ENCODE peak calls at places on chromosome 17, in six cellular contexts. G, B, M, Q, J and P are unnamed samples.

GRCh38 chr17:73973881-73974409 is 229.5 kb upstream of the RPL38 start:
- DNase-seq in G (no peak), B (no peak), M (no peak), Q (no peak), J (no peak), P (no peak)

GRCh38 chr17:61465550-61466237 is 13.5 kb downstream of the TBX4 start:
- DNase-seq in G (no peak), B (no peak), M (no peak), Q (no peak), J (no peak), P (no peak)

GRCh38 chr17:74037320-74037719 is 166.2 kb upstream of the RPL38 start:
- DNase-seq in G (no peak), B (no peak), M (no peak), Q (no peak), J (no peak), P (peak)

GRCh38 chr17:36936455-36936934 is 780 bp upstream of the LHX1 start:
- DNase-seq in G (no peak), B (peak), M (peak), Q (no peak), J (no peak), P (peak)

GRCh38 chr17:15414502-15415348 is 52.7 kb downstream of the CDRT4 start:
- DNase-seq in G (no peak), B (no peak), M (no peak), Q (no peak), J (no peak), P (no peak)

GRCh38 chr17:77859035-77859360 is 99.5 kb upstream of the TNRC6C start:
- DNase-seq in G (no peak), B (no peak), M (no peak), Q (no peak), J (no peak), P (no peak)

GRCh38 chr17:22704674-22705073 is 1012.4 kb downstream of the KCNJ18 start:
- DNase-seq in G (no peak), B (no peak), M (no peak), Q (no peak), J (no peak), P (no peak)

GRCh38 chr17:49866882-49867413 is 19.1 kb upstream of the TAC4 start:
- DNase-seq in G (no peak), B (no peak), M (no peak), Q (no peak), J (no peak), P (no peak)

GRCh38 chr17:71331754-71332153 is 789.1 kb upstream of the SOX9 start:
- DNase-seq in G (no peak), B (no peak), M (no peak), Q (no peak), J (no peak), P (no peak)

GRCh38 chr17:75011788-75012319 is 616 bp upstream of the MRPL58 start:
- DNase-seq in G (no peak), B (no peak), M (no peak), Q (peak), J (peak), P (no peak)

GRCh38 chr17:45809484-45809883 is 25.4 kb downstream of the CRHR1 start:
- DNase-seq in G (no peak), B (no peak), M (no peak), Q (no peak), J (no peak), P (no peak)

GRCh38 chr17:39069114-39069756 is 82.2 kb downstream of the PLXDC1 start:
- DNase-seq in G (peak), B (no peak), M (no peak), Q (peak), J (peak), P (peak)

GRCh38 chr17:75822800-75823166 is 21.4 kb downstream of the UNC13D start:
- DNase-seq in G (no peak), B (no peak), M (no peak), Q (no peak), J (no peak), P (no peak)

GRCh38 chr17:71412803-71413202 is 708.0 kb upstream of the SOX9 start:
- DNase-seq in G (peak), B (no peak), M (no peak), Q (no peak), J (no peak), P (no peak)

GRCh38 chr17:34584805-34585416 is 5.5 kb downstream of the TMEM132E start:
- DNase-seq in G (peak), B (no peak), M (no peak), Q (peak), J (no peak), P (no peak)

GRCh38 chr17:3719265-3719664 is 4.4 kb upstream of the HASPIN start:
- DNase-seq in G (no peak), B (no peak), M (no peak), Q (no peak), J (no peak), P (no peak)

GRCh38 chr17:8836821-8837426 is 30.6 kb downstream of the PIK3R6 start:
- DNase-seq in G (no peak), B (no peak), M (peak), Q (no peak), J (no peak), P (no peak)

GRCh38 chr17:78268960-78269892 is 37.8 kb downstream of the TMEM235 start:
- DNase-seq in G (no peak), B (no peak), M (peak), Q (no peak), J (no peak), P (no peak)

GRCh38 chr17:72101526-72101925 is 19.3 kb upstream of the SOX9 start:
- DNase-seq in G (no peak), B (no peak), M (no peak), Q (no peak), J (no peak), P (no peak)

GRCh38 chr17:37585066-37585465 is 24.2 kb downstream of the SYNRG start:
- DNase-seq in G (no peak), B (no peak), M (no peak), Q (no peak), J (no peak), P (no peak)

GRCh38 chr17:9370464-9370863 is 205.2 kb downstream of the STX8 start:
- DNase-seq in G (no peak), B (no peak), M (no peak), Q (no peak), J (peak), P (no peak)

GRCh38 chr17:9174779-9175574 is 153.7 kb downstream of the NTN1 start:
- DNase-seq in G (no peak), B (no peak), M (no peak), Q (no peak), J (no peak), P (no peak)

GRCh38 chr17:74239169-74239568 is 25.8 kb downstream of the TTYH2 start:
- DNase-seq in G (no peak), B (no peak), M (no peak), Q (no peak), J (no peak), P (no peak)

GRCh38 chr17:30234954-30235353 is 543 bp downstream of the SLC6A4 start:
- DNase-seq in G (no peak), B (no peak), M (no peak), Q (no peak), J (no peak), P (no peak)

GRCh38 chr17:57393368-57393767 is 137.0 kb downstream of the MSI2 start:
- DNase-seq in G (no peak), B (no peak), M (no peak), Q (no peak), J (no peak), P (no peak)

GRCh38 chr17:10114931-10115535 is 83.4 kb downstream of the GAS7 start:
- DNase-seq in G (peak), B (no peak), M (no peak), Q (no peak), J (no peak), P (no peak)

GRCh38 chr17:40059729-40060475 is 2.9 kb upstream of the THRA start:
- DNase-seq in G (no peak), B (no peak), M (no peak), Q (no peak), J (no peak), P (no peak)

GRCh38 chr17:35170968-35171771 is 23.0 kb downstream of the SLC35G3 start:
- DNase-seq in G (peak), B (no peak), M (no peak), Q (peak), J (no peak), P (no peak)

GRCh38 chr17:37103191-37103590 is 154.4 kb downstream of the AATF start:
- DNase-seq in G (no peak), B (no peak), M (no peak), Q (no peak), J (no peak), P (no peak)

GRCh38 chr17:15392326-15392739 is 50.9 kb upstream of the TEKT3 start:
- DNase-seq in G (no peak), B (no peak), M (no peak), Q (peak), J (no peak), P (no peak)

GRCh38 chr17:55124730-55125129 is 140.0 kb upstream of the HLF start:
- DNase-seq in G (no peak), B (no peak), M (no peak), Q (no peak), J (no peak), P (no peak)

GRCh38 chr17:37702605-37703004 is 42.3 kb downstream of the HNF1B start:
- DNase-seq in G (peak), B (no peak), M (no peak), Q (no peak), J (no peak), P (peak)

GRCh38 chr17:76935331-76935730 is 67.1 kb downstream of the MGAT5B start:
- DNase-seq in G (no peak), B (no peak), M (no peak), Q (no peak), J (no peak), P (no peak)

GRCh38 chr17:31596382-31597323 is 205.2 kb downstream of the RAB11FIP4 start:
- DNase-seq in G (peak), B (no peak), M (no peak), Q (peak), J (peak), P (no peak)

GRCh38 chr17:39178516-39178915 is 12.6 kb upstream of the ARL5C start:
- DNase-seq in G (no peak), B (no peak), M (no peak), Q (peak), J (no peak), P (no peak)

GRCh38 chr17:73089918-73090317 is 2.6 kb downstream of the SLC39A11 start:
- DNase-seq in G (no peak), B (no peak), M (no peak), Q (no peak), J (peak), P (no peak)

GRCh38 chr17:42655528-42655927 is 3.6 kb upstream of the TUBG2 start:
- DNase-seq in G (no peak), B (no peak), M (no peak), Q (no peak), J (no peak), P (no peak)

GRCh38 chr17:42657824-42658588 is 1.1 kb upstream of the TUBG2 start:
- DNase-seq in G (no peak), B (no peak), M (no peak), Q (no peak), J (no peak), P (no peak)

GRCh38 chr17:42647778-42648177 is 11.3 kb upstream of the TUBG2 start:
- DNase-seq in G (no peak), B (no peak), M (no peak), Q (no peak), J (no peak), P (no peak)

GRCh38 chr17:42651392-42651791 is 7.7 kb upstream of the TUBG2 start:
- DNase-seq in G (no peak), B (no peak), M (no peak), Q (no peak), J (no peak), P (no peak)

GRCh38 chr17:42653179-42654124 is 5.6 kb upstream of the TUBG2 start:
- DNase-seq in G (no peak), B (peak), M (peak), Q (peak), J (no peak), P (peak)
- TF ChIP-seq JUN in G (no peak), B (no peak), M (no peak), Q (no peak), J (no peak), P (no peak)

DNA sequence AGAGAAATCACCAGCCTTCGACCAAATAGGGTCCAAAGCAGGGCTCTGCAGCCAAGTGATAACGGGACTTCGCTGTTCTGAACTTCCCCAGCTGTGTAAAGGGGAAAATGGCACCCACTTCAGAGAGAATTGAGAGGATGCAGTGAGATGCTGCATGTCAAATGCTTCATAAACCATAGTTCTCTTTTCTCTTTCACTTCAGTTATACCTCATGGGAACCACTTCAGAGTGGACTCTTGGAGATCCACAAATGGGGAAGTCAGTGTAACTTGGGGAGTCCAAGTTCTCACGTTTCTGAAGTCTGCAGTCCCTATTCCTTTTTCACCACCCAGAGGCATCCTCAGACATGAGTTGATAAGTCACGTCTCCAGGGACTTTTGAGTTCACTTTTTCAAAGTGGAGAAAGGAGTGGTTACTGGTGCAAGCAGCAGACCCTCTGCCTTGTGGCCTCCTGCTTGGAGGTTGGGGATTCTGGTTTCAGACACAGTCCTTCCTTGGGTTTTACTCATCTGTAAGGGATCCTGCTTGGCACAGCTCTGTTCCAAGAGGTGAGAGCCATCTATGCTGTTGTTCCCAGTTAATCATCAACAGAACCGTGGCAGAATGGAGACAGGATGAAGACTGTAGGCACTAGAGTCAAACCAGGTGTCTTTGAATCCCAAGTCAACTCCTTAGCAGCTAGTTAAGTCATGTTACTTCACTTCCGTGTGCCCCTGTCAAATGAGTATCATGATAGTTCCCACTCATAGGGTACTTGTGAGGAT is 123.4 kb upstream of the NOL11 start:
- DNase-seq in G (no peak), B (no peak), M (no peak), Q (no peak), J (peak), P (no peak)
- TF ChIP-seq JUN in G (no peak), B (no peak), M (no peak), Q (no peak), J (no peak), P (no peak)

DNA sequence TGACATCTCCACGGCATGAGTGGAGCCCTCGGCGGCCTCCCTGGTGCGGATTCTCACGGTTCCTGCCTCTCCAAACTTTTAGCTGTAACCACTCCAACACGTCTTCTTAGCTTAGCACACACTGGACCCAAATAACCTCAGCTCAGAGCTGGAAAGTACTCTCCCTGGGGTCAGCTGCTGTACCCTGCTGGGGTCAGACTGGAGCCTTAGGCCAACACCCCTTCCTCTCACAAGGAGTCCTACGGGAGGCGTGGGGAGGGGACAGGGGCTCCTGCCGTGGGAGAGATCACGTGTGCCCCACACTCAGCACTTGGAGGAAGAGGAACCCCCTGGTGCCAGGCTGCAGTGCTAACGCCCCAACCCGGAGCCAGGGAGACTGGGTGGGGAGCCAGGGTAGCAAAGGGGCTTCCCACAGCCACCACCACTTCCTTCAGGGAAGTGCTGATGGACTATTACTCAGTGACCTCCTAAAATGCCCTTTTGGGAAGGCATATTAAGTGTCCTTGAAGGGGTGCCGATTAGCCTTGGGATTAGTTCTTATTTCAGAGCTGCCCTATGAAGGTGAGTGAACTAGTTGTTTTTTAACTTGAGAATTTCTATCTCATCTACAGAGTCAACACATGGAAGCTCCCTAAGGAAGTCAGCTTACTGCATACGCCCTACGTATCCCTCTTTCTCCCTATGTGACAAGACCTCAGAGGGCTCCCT is 124.0 kb downstream of the HIC1 start:
- DNase-seq in G (no peak), B (no peak), M (no peak), Q (peak), J (no peak), P (no peak)
- TF ChIP-seq JUN in G (no peak), B (no peak), M (no peak), Q (no peak), J (no peak), P (no peak)

DNA sequence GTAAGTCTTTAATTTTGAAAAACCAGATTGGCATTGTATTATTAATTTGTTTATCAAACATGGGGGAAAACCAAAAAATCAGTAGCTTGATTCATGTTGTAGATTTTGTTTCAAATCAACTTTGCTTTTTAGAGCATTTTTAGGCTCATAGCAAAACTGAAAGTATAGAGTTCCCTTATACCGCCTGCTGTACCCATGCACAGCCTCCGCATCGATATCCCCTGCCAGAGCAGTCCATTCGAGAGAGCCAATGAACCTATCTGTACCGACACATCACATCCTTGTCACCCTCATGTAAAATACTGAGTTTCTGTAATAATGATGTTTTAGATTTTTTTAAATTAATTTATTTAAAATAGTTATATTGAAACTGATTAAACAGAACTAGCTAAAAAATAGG is 16.2 kb upstream of the MRC2 start:
- DNase-seq in G (no peak), B (no peak), M (no peak), Q (no peak), J (no peak), P (no peak)
- TF ChIP-seq JUN in G (no peak), B (no peak), M (no peak), Q (no peak), J (no peak), P (no peak)

DNA sequence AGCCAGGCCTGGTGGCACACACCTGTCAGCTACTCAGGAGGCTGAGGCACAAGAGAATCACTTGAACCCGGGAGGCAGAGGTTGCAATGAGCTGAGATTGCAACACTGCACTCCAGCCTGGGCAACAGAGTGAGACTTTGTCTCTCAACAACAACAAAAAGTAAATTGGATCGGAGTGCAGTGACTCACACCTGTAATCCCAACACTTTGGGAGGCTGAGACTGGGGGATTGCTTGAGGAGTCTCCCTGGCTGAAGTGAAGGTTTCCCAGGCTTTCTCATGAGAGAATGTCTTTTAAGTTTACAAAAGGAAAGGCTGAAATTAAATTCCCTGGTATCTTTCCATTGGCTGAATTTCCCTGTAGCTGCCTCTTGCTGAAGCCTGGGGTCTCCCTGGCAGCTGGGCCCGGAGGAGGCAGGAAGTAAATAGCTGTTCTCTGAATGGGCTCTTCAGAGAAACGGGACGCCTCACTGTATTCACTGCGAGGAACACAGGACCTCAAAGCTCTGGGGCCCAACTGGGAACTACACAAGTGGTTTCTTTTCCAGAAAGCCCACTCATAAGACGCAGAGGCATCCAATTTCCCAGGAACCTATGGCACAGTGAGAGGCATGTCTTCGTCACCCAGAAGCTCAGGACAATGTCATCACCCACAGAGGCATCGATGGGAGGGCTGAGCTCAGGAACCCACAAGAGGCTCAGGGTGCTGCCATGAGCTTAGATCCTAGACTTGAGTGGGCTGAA is 77.4 kb upstream of the SMURF2 start:
- DNase-seq in G (no peak), B (no peak), M (no peak), Q (peak), J (peak), P (no peak)
- TF ChIP-seq JUN in G (no peak), B (no peak), M (no peak), Q (no peak), J (no peak), P (no peak)

GRCh38 chr17:12485361-12485911 is 180.3 kb upstream of the MYOCD start:
- DNase-seq in G (no peak), B (no peak), M (no peak), Q (no peak), J (no peak), P (no peak)
- TF ChIP-seq JUN in G (no peak), B (no peak), M (no peak), Q (no peak), J (no peak), P (no peak)